ENCODE peak calls at places on chromosomes 3 and 15, in eight cellular contexts. P is NCI-H2171, L is lower leg skin, B is ELR, G is GM20000, Y is amygdala, Z is M059J, U is breast epithelium. R is an unnamed sample.

GRCh38 chr3:59862686-59863085 is 812.9 kb upstream of the CFAP20DC start:
- DNase-seq in G (no peak), B (peak), P (no peak), Y (no peak), Z (peak), L (no peak), U (no peak), R (no peak)

GRCh38 chr15:34608517-34608916 is 25.1 kb upstream of the GOLGA8B start:
- DNase-seq in P (no peak), L (no peak), Z (no peak), G (no peak), U (no peak), B (no peak), Y (no peak), R (no peak)

GRCh38 chr3:170102421-170102820 is 64.6 kb downstream of the GPR160 start:
- DNase-seq in Y (no peak), L (no peak), G (no peak), U (no peak), B (no peak), Z (no peak), P (no peak), R (no peak)

GRCh38 chr3:14959358-14959943 is 12.1 kb downstream of the NR2C2 start:
- DNase-seq in Y (no peak), Z (no peak), B (no peak), L (no peak), U (no peak), G (peak), P (no peak), R (no peak)

GRCh38 chr3:32451049-32451659 is 51.5 kb downstream of the CMTM6 start:
- DNase-seq in G (no peak), Z (no peak), B (no peak), P (no peak), L (no peak), Y (no peak), U (no peak), R (no peak)

GRCh38 chr15:99476413-99477222 is 89.2 kb upstream of the MEF2A start:
- DNase-seq in P (no peak), Z (peak), G (peak), L (peak), U (peak), B (peak), Y (no peak), R (peak)

GRCh38 chr3:147377412-147378185 is 28.7 kb downstream of the ZIC4 start:
- DNase-seq in B (no peak), U (no peak), G (no peak), L (no peak), Y (no peak), Z (no peak), P (no peak), R (no peak)

GRCh38 chr3:108018552-108018951 is 72.3 kb downstream of the CD47 start:
- DNase-seq in L (no peak), U (no peak), P (no peak), Z (no peak), Y (no peak), G (no peak), B (no peak), R (no peak)

GRCh38 chr3:101902041-101902440 is 52.7 kb downstream of the NFKBIZ start:
- DNase-seq in G (no peak), B (peak), Y (no peak), Z (peak), L (no peak), P (no peak), U (no peak), R (no peak)

R was measured in transverse colon.